ENCODE peak calls at places on chromosomes 7 and 10, in five cellular contexts. Q is PC-9, T is foreskin fibroblast, U is psoas muscle, D is astrocyte. W is an unnamed sample.

GRCh38 chr7:43763183-43763582 is 4.7 kb downstream of the BLVRA start:
- DNase-seq in D (no peak), Q (no peak), T (no peak), U (no peak), W (no peak)

GRCh38 chr10:101250136-101250535 is 20.9 kb upstream of the LBX1 start:
- DNase-seq in D (no peak), U (no peak), T (no peak), Q (no peak), W (no peak)

GRCh38 chr10:30931094-30931493 is 100.6 kb downstream of the ZNF438 start:
- DNase-seq in T (no peak), D (no peak), Q (no peak), U (no peak), W (no peak)

GRCh38 chr7:25857376-25858067 is 294.5 kb upstream of the NFE2L3 start:
- DNase-seq in T (peak), U (peak), Q (no peak), D (no peak), W (no peak)

GRCh38 chr7:130899638-130900401 is 165.8 kb upstream of the KLF14 start:
- DNase-seq in D (no peak), U (no peak), T (peak), Q (no peak), W (no peak)

GRCh38 chr10:115854740-115855435 is 418.1 kb downstream of the GFRA1 start:
- DNase-seq in T (peak), D (peak), Q (peak), U (no peak), W (no peak)

GRCh38 chr7:114021135-114021534 is 102.3 kb upstream of the PPP1R3A start:
- DNase-seq in U (no peak), D (no peak), Q (no peak), T (peak), W (no peak)

GRCh38 chr10:6621536-6621935 is 41.5 kb upstream of the PRKCQ start:
- DNase-seq in Q (no peak), D (peak), U (no peak), T (peak), W (no peak)

GRCh38 chr10:112875474-112876267 is 74.4 kb upstream of the TCF7L2 start:
- DNase-seq in T (peak), U (no peak), Q (peak), D (peak), W (no peak)

GRCh38 chr7:70634610-70635068 is 497.3 kb upstream of the GALNT17 start:
- DNase-seq in U (no peak), T (peak), Q (no peak), D (peak), W (no peak)

GRCh38 chr7:143358626-143359025 is 3.9 kb downstream of the FAM131B start:
- DNase-seq in Q (no peak), T (no peak), D (no peak), U (no peak), W (no peak)

GRCh38 chr10:112966191-112966855 is 16.3 kb downstream of the TCF7L2 start:
- DNase-seq in T (no peak), Q (no peak), D (no peak), U (no peak), W (no peak)

GRCh38 chr7:30787476-30787875 is 16.3 kb downstream of the MINDY4 start:
- DNase-seq in D (no peak), T (peak), U (no peak), Q (no peak), W (no peak)

GRCh38 chr7:27389508-27389907 is 146.9 kb downstream of the EVX1 start:
- DNase-seq in T (peak), D (no peak), U (no peak), Q (no peak), W (no peak)

GRCh38 chr7:76037310-76037709 is 10.5 kb downstream of the STYXL1 start:
- DNase-seq in U (peak), D (peak), Q (no peak), T (peak), W (no peak)

GRCh38 chr7:73313521-73313906 is 4.9 kb upstream of the NSUN5 start:
- DNase-seq in T (no peak), U (no peak), Q (no peak), D (no peak), W (no peak)

GRCh38 chr7:44461387-44461786 is 29.1 kb downstream of the NUDCD3 start:
- DNase-seq in Q (no peak), U (no peak), D (peak), T (peak), W (peak)

GRCh38 chr7:108091461-108091831 is 38.7 kb downstream of the LAMB4 start:
- DNase-seq in Q (peak), T (no peak), D (peak), U (no peak), W (no peak)

GRCh38 chr10:42929993-42930392 is 146.9 kb upstream of the RET start:
- DNase-seq in T (no peak), Q (no peak), U (no peak), D (no peak), W (no peak)

GRCh38 chr7:155698633-155699032 is 54.2 kb downstream of the RBM33 start:
- DNase-seq in U (no peak), D (no peak), T (peak), Q (no peak), W (no peak)

GRCh38 chr10:84698989-84699388 is 370.6 kb downstream of the CCSER2 start:
- DNase-seq in U (no peak), Q (no peak), T (no peak), D (no peak), W (no peak)
- TF ChIP-seq CTCF in U (no peak), Q (no peak), T (no peak), D (no peak), W (no peak)

GRCh38 chr10:17675638-17676037 is 31.7 kb downstream of the STAM start:
- DNase-seq in T (peak), U (no peak), Q (no peak), D (peak), W (no peak)

GRCh38 chr10:17669185-17669872 is 25.4 kb downstream of the STAM start:
- DNase-seq in Q (no peak), U (no peak), D (no peak), T (peak), W (no peak)

GRCh38 chr10:17673517-17674051 is 29.6 kb downstream of the STAM start:
- DNase-seq in D (peak), U (no peak), T (peak), Q (peak), W (no peak)

GRCh38 chr10:17668435-17669184 is 24.7 kb downstream of the STAM start:
- DNase-seq in Q (no peak), D (no peak), T (no peak), U (no peak), W (no peak)

DNA sequence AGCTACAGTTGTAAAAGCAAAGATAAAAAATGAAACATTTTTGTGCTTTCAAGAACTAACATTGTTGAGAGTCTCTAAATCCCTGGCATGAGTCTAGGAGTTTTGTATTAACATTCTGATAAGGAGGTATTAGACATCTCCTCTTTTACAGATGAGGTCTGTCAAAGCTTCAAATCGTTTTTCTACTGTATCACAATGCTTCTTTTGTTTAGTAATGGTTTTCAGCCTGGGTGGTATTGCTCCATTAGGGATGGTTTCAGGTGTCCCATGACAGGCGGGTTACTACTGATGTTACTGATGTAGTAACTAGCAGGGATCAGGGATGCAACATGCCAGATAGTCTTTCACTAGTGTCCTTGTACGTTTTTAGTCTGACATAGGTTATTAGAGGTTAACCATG is 27.4 kb downstream of the STAM start:
- DNase-seq in U (no peak), Q (no peak), D (peak), T (peak), W (no peak)
- H3K4me3 ChIP-seq in U (no peak), Q (no peak), D (no peak), T (no peak), W (no peak)

DNA sequence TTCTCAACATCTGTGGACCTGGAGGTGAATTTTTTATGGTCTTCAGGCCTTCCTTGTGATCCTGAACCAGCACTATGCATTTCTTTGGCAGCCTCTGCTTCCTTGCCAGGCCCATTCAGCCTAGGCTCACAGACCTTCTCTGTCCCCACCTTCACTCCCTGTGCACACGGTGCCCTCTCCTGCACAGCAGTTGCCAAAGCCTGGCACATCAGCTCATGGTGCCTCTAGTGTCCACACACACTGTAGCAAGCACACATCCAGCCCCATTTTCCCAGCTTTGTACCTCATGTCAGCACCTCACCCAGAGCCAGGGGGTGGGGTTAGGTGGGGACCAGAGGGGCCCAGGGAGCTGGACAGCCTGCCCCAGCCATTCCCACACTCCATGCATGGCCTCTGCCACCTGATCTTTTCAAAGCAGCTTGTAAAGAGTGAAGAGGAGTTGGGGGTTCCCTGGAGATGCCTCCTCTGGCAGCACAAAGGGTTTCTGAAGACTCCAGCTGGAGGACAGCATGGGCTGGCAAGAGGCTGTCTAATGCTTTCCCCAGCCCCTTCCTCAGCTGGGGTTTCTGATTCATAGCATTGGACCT is 57.9 kb upstream of the TMEM72 start:
- DNase-seq in D (no peak), U (no peak), T (peak), Q (no peak), W (no peak)
- TF ChIP-seq CTCF in D (no peak), U (no peak), T (peak), Q (no peak), W (no peak)

GRCh38 chr10:48601789-48602188 is 3.1 kb downstream of the ARHGAP22 start:
- DNase-seq in D (no peak), U (no peak), Q (no peak), T (no peak), W (no peak)
- H3K4me3 ChIP-seq in D (peak), U (no peak), Q (no peak), T (peak), W (no peak)

GRCh38 chr10:123119081-123119480 is 16.7 kb upstream of the HMX3 start:
- DNase-seq in Q (no peak), U (no peak), T (no peak), D (no peak), W (no peak)

GRCh38 chr10:123117644-123118409 is 17.9 kb upstream of the HMX3 start:
- DNase-seq in T (no peak), U (no peak), D (no peak), Q (no peak), W (no peak)
- TF ChIP-seq CTCF in T (no peak), U (no peak), D (no peak), Q (no peak), W (no peak)

GRCh38 chr7:48285365-48285764 is 114.1 kb downstream of the ABCA13 start:
- DNase-seq in U (no peak), D (no peak), Q (no peak), T (peak), W (no peak)
- H3K4me3 ChIP-seq in U (no peak), D (no peak), Q (no peak), T (no peak), W (no peak)

GRCh38 chr10:93071674-93072224 is 1.9 kb upstream of the CYP26A1 start:
- DNase-seq in D (no peak), Q (peak), U (no peak), T (peak), W (no peak)
- TF ChIP-seq CTCF in D (no peak), Q (no peak), U (no peak), T (no peak), W (no peak)

GRCh38 chr10:74190494-74190893 is 39.5 kb downstream of the ADK start:
- DNase-seq in T (peak), D (peak), Q (peak), U (no peak), W (no peak)
- H3K4me3 ChIP-seq in T (peak), D (peak), Q (peak), U (no peak), W (peak)

GRCh38 chr10:22002531-22003110 is 909 bp downstream of the DNAJC1 start:
- DNase-seq in U (no peak), Q (no peak), T (peak), D (peak), W (no peak)
- TF ChIP-seq CTCF in U (no peak), Q (no peak), T (no peak), D (no peak), W (no peak)

DNA sequence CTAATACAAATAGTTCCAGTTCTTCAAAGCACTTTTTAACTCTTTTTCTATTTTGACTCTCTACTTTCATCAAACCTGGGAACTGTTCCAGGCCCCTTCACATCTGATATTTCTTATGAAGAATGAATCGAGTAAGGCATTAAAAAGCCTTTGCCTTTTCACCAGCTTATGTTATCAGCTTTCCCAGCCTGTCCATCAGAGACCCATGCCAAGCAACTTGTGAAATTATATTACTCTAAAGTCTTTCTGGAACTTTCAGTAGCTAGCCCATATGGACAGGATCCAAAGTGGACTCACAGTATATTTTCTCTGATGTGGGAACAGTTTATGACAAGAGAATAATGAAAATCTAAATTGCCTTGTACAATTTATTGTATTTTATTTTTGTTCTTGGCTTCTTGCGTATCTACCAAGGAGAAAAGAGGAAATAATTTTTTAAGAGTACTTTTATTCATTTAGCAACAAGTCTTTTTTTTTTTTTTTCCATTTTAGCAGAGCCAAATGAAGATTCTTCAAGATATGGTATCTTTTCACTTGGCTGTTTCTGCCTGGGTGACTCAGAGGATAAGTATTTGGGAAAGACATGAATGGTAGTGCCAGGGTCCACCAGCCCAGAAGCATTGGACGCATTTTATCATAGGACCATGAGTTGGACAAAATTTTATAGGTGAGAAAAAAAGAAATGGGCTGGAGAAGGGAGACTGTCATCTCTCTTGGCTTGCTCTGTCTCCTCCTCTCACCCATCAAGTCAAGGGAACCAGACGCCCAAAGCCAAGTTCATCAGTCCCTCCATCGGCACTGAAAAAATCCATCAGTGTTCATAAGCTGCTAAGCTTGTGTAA is 195.8 kb upstream of the NEBL start:
- DNase-seq in D (no peak), U (no peak), T (no peak), Q (no peak), W (no peak)
- H3K4me3 ChIP-seq in D (no peak), U (no peak), T (no peak), Q (no peak), W (no peak)

W was measured in GM12864.